ENCODE peak calls at places on chromosomes 13 and 19, in six cellular contexts. R, T, M, I, C and B are unnamed samples.

GRCh38 chr13:34152409-34152808 is 334.5 kb downstream of the RFC3 start:
- DNase-seq in M (no peak), C (no peak), T (no peak), R (no peak), I (no peak), B (no peak)

GRCh38 chr19:50514346-50515167 is 844 bp upstream of the ASPDH start:
- DNase-seq in R (no peak), C (no peak), T (peak; percentile 74), I (no peak), M (no peak), B (no peak)

GRCh38 chr19:39167461-39168257 is 29.1 kb upstream of the NCCRP1 start:
- DNase-seq in M (no peak), R (no peak), I (no peak), C (no peak), T (no peak), B (peak; percentile 92)

GRCh38 chr13:111505175-111505777 is 184.8 kb downstream of the TEX29 start:
- DNase-seq in C (no peak), T (no peak), I (no peak), M (no peak), R (no peak), B (no peak)

GRCh38 chr13:84445776-84446175 is 563.5 kb upstream of the SLITRK1 start:
- DNase-seq in C (no peak), R (no peak), M (no peak), T (no peak), I (no peak), B (no peak)

GRCh38 chr19:778910-779653 is 18.2 kb upstream of the PTBP1 start:
- DNase-seq in T (no peak), R (no peak), M (peak; percentile 78), C (peak; percentile 92), I (no peak), B (peak; percentile 75)

GRCh38 chr19:53580871-53581835 is 43.2 kb downstream of the ZNF331 start:
- DNase-seq in T (no peak), R (no peak), M (no peak), C (no peak), I (no peak), B (no peak)

GRCh38 chr19:3565177-3565576 is 7.6 kb upstream of the HMG20B start:
- DNase-seq in I (no peak), M (no peak), R (no peak), T (no peak), C (peak; percentile 87), B (no peak)

GRCh38 chr19:1266116-1266817 is 2.9 kb upstream of the CIRBP start:
- DNase-seq in M (peak; percentile 87), C (peak; percentile 92), T (peak; percentile 59), R (peak; percentile 65), I (no peak), B (peak; percentile 69)